ENCODE peak calls at places on chromosomes 16 and 17, in eight cellular contexts. A is memory B cell; E is dorsolateral prefrontal cortex; Z is HuH-7.5; M is RKO; H is posterior cingulate gyrus; W is anterior cingulate cortex; T is stimulated activated CD4-positive, alpha-beta T cell treated with anti-CD3 and anti-CD28 coated beads, TNF-alpha, amount 100 ng/mL, for 48 hours. D is an unnamed sample.

GRCh38 chr17:35947156-35947585 is 3.7 kb upstream of the LYZL6 start:
- DNase-seq in W (peak; percentile 25), H (peak; percentile 11), A (peak; percentile 44), M (peak; percentile 68), Z (no peak), E (no peak), T (peak; percentile 14), D (no peak)

GRCh38 chr16:11913425-11914079 is 2.2 kb downstream of the GSPT1 start:
- DNase-seq in M (peak; percentile 73), A (no peak), W (no peak), H (no peak), E (no peak), T (no peak), Z (no peak), D (no peak)

GRCh38 chr16:70679653-70680494 is 6.0 kb downstream of the MTSS2 start:
- DNase-seq in M (no peak), W (no peak), Z (no peak), T (no peak), A (no peak), E (no peak), H (no peak), D (no peak)

GRCh38 chr17:43578699-43579569 is 32.8 kb upstream of the ETV4 start:
- DNase-seq in A (peak; percentile 64), W (no peak), Z (no peak), T (no peak), E (no peak), M (no peak), H (no peak), D (no peak)

GRCh38 chr17:73013816-73014663 is 78.4 kb downstream of the SLC39A11 start:
- DNase-seq in T (no peak), E (no peak), A (no peak), M (no peak), Z (no peak), H (no peak), W (no peak), D (no peak)

GRCh38 chr17:56373981-56374380 is 219.5 kb upstream of the NOG start:
- DNase-seq in Z (no peak), M (no peak), A (no peak), T (no peak), E (no peak), H (no peak), W (no peak), D (no peak)

GRCh38 chr16:27735031-27735430 is 185.1 kb downstream of the KATNIP start:
- DNase-seq in E (no peak), A (no peak), T (no peak), M (no peak), H (no peak), Z (no peak), W (no peak), D (no peak)

GRCh38 chr16:79100456-79100855 is 500.1 kb downstream of the MAF start:
- DNase-seq in M (no peak), W (no peak), A (no peak), H (no peak), E (no peak), Z (no peak), T (no peak), D (no peak)

GRCh38 chr17:10754861-10755591 is 25.2 kb upstream of the TMEM220 start:
- DNase-seq in W (no peak), E (no peak), Z (no peak), M (no peak), H (no peak), T (no peak), A (no peak), D (no peak)

GRCh38 chr17:39208136-39208535 is 8.1 kb downstream of the RPL19 start:
- DNase-seq in T (no peak), A (peak; percentile 44), M (peak; percentile 45), Z (no peak), W (peak; percentile 93), H (peak; percentile 91), E (peak; percentile 47), D (no peak)

GRCh38 chr17:66405836-66406679 is 103.6 kb downstream of the PRKCA start:
- DNase-seq in W (peak; percentile 21), M (no peak), E (no peak), T (no peak), A (no peak), H (no peak), Z (no peak), D (no peak)

GRCh38 chr16:73725147-73725546 is 571.5 kb upstream of the PSMD7 start:
- DNase-seq in A (no peak), W (no peak), E (no peak), T (no peak), H (no peak), Z (no peak), M (no peak), D (no peak)

GRCh38 chr16:10895053-10895946 is 18.3 kb downstream of the CIITA start:
- DNase-seq in T (no peak), M (peak; percentile 36), Z (peak; percentile 42), E (no peak), H (no peak), W (no peak), A (peak; percentile 72), D (peak; percentile 68)

GRCh38 chr16:89113661-89114060 is 20.0 kb downstream of the ACSF3 start:
- DNase-seq in M (no peak), A (no peak), H (no peak), T (no peak), W (no peak), Z (no peak), E (no peak), D (no peak)

GRCh38 chr17:76022973-76023899 is 3.9 kb downstream of the EVPL start:
- DNase-seq in E (no peak), T (no peak), H (no peak), A (no peak), M (no peak), W (no peak), Z (no peak), D (no peak)

GRCh38 chr16:85173981-85174751 is 61.9 kb upstream of the CIBAR2 start:
- DNase-seq in W (peak; percentile 37), M (peak; percentile 85), E (no peak), Z (no peak), H (no peak), A (no peak), T (no peak), D (no peak)

GRCh38 chr16:397736-398332 is 835 bp downstream of the NME4 start:
- DNase-seq in A (peak; percentile 48), W (peak; percentile 58), M (peak; percentile 79), T (no peak), E (peak; percentile 60), Z (no peak), H (peak; percentile 83), D (peak; percentile 87)

GRCh38 chr17:44389723-44390202 is 314 bp upstream of the ITGA2B start:
- DNase-seq in E (no peak), Z (no peak), H (no peak), M (no peak), W (no peak), T (no peak), A (no peak), D (no peak)

GRCh38 chr16:85664580-85665372 is 24.0 kb downstream of the GINS2 start:
- DNase-seq in M (no peak), A (no peak), T (no peak), E (no peak), H (no peak), W (no peak), Z (no peak), D (no peak)

GRCh38 chr17:39757931-39758873 is 20.5 kb downstream of the GRB7 start:
- DNase-seq in H (no peak), E (peak; percentile 9), T (no peak), M (no peak), Z (no peak), W (no peak), A (no peak), D (no peak)

GRCh38 chr17:44378171-44378705 is 11.2 kb downstream of the ITGA2B start:
- DNase-seq in H (no peak), A (no peak), Z (no peak), M (no peak), W (no peak), T (no peak), E (no peak), D (no peak)

GRCh38 chr17:57988301-57989010 is 402 bp upstream of the VEZF1 start:
- DNase-seq in A (no peak), Z (peak; percentile 72), E (peak; percentile 53), H (peak; percentile 68), T (peak; percentile 41), W (peak; percentile 70), M (peak; percentile 81), D (no peak)

GRCh38 chr17:2233441-2233947 is 70.1 kb downstream of the SMG6 start:
- DNase-seq in A (no peak), H (peak; percentile 11), W (peak; percentile 20), E (no peak), T (no peak), M (no peak), Z (no peak), D (no peak)

GRCh38 chr16:85534536-85535351 is 78.4 kb upstream of the GSE1 start:
- DNase-seq in A (no peak), T (no peak), M (no peak), W (no peak), H (no peak), E (no peak), Z (no peak), D (no peak)

GRCh38 chr16:66687906-66688625 is 8.5 kb downstream of the CMTM4 start:
- DNase-seq in A (no peak), M (no peak), H (no peak), T (no peak), Z (no peak), E (no peak), W (no peak), D (no peak)

GRCh38 chr16:85563515-85564276 is 49.4 kb upstream of the GSE1 start:
- DNase-seq in M (peak; percentile 36), Z (peak; percentile 83), T (no peak), E (no peak), W (no peak), A (no peak), H (no peak), D (peak; percentile 84)

GRCh38 chr16:80938035-80938927 is 68.4 kb downstream of the CMC2 start:
- DNase-seq in Z (no peak), E (no peak), A (no peak), M (peak; percentile 46), T (no peak), W (no peak), H (no peak), D (no peak)

GRCh38 chr16:84916156-84916555 is 95.2 kb downstream of the ZDHHC7 start:
- DNase-seq in E (no peak), M (no peak), W (no peak), A (no peak), Z (no peak), H (no peak), T (no peak), D (no peak)

GRCh38 chr17:62819511-62820221 is 11.6 kb upstream of the MARCHF10 start:
- DNase-seq in H (no peak), A (no peak), Z (peak; percentile 27), M (peak; percentile 87), T (no peak), W (no peak), E (no peak), D (peak; percentile 65)

GRCh38 chr17:48110722-48111121 is 3.2 kb downstream of the SNX11 start:
- DNase-seq in W (no peak), A (no peak), E (no peak), M (no peak), T (no peak), H (no peak), Z (no peak), D (no peak)

GRCh38 chr16:88686439-88687253 is at the start of gene SNAI3:
- DNase-seq in Z (peak; percentile 99), M (peak; percentile 80), A (peak; percentile 87), T (peak; percentile 72), E (no peak), H (peak; percentile 51), W (peak; percentile 54), D (peak; percentile 84)

GRCh38 chr16:11312718-11313492 is 31.8 kb upstream of the PRM1 start:
- DNase-seq in Z (peak; percentile 44), T (no peak), E (no peak), M (no peak), W (no peak), A (no peak), H (no peak), D (no peak)

GRCh38 chr16:11546522-11547485 is 39.9 kb downstream of the LITAF start:
- DNase-seq in T (no peak), W (no peak), E (no peak), A (no peak), H (no peak), Z (no peak), M (no peak), D (no peak)

GRCh38 chr16:72760581-72760980 is 287.3 kb downstream of the ZFHX3 start:
- DNase-seq in E (no peak), Z (no peak), A (no peak), M (no peak), W (no peak), H (no peak), T (no peak), D (no peak)

D was measured in sciatic nerve.